ENCODE peak calls at places on chromosomes 1 and 21, in ten cellular contexts. V is GM12891; K is stimulated activated CD4-positive, alpha-beta T cell treated with anti-CD3 and anti-CD28 coated beads, Interleukin-12 subunit alpha, Interleukin-12 subunit beta, amount 100 ng/mL, for 24 hours; C is hippocampal formation; Q is tibial nerve; E is EL; B is GM23248; N is NCI-H526 treated with DMSO at 0.1 percent for 48 hours; L is mesothelial cell of epicardium; J is endodermal cell. I is an unnamed sample.

GRCh38 chr21:35922618-35923017 is 137.7 kb downstream of the SETD4 start:
- DNase-seq in B (peak), C (no peak), V (no peak), N (no peak), Q (no peak), K (no peak), L (no peak), J (no peak), E (no peak), I (no peak)

GRCh38 chr1:59043796-59044195 is 253.1 kb upstream of the FGGY start:
- DNase-seq in N (no peak), Q (peak), E (peak), J (no peak), V (no peak), L (no peak), K (no peak), B (peak), C (no peak), I (peak)

GRCh38 chr1:59215766-59216291 is 81.1 kb upstream of the FGGY start:
- DNase-seq in E (no peak), L (no peak), Q (no peak), N (no peak), B (no peak), V (no peak), K (no peak), J (no peak), C (no peak), I (no peak)

GRCh38 chr1:156673387-156674121 is 3.7 kb downstream of the NES start:
- DNase-seq in L (no peak), J (peak), E (peak), C (no peak), Q (no peak), K (no peak), N (no peak), B (no peak), V (no peak), I (no peak)

GRCh38 chr1:204294371-204294770 is 65.4 kb downstream of the PLEKHA6 start:
- DNase-seq in V (no peak), L (no peak), Q (peak), B (peak), E (peak), J (no peak), K (no peak), C (no peak), N (no peak), I (peak)

GRCh38 chr1:114164840-114165543 is 11.3 kb upstream of the SYT6 start:
- DNase-seq in V (no peak), K (no peak), N (peak), L (no peak), C (no peak), B (no peak), E (no peak), J (no peak), Q (no peak), I (no peak)

GRCh38 chr21:37749132-37749531 is 167.1 kb downstream of the KCNJ6 start:
- DNase-seq in B (no peak), K (no peak), E (no peak), L (no peak), J (peak), Q (no peak), N (no peak), C (no peak), V (no peak), I (no peak)

GRCh38 chr21:27569091-27569490 is 602.2 kb upstream of the ADAMTS5 start:
- DNase-seq in V (no peak), B (no peak), Q (no peak), E (peak), C (no peak), K (no peak), J (no peak), N (no peak), L (no peak), I (peak)

GRCh38 chr1:3483801-3484444 is 29.5 kb downstream of the ARHGEF16 start:
- DNase-seq in Q (no peak), K (peak), C (no peak), B (peak), E (peak), V (peak), N (no peak), L (no peak), J (peak), I (no peak)

GRCh38 chr1:63717511-63718120 is 56.2 kb upstream of the ROR1 start:
- DNase-seq in E (no peak), N (no peak), V (no peak), K (no peak), J (no peak), L (no peak), B (no peak), Q (no peak), C (no peak), I (no peak)

GRCh38 chr1:79198841-79199240 is 192.3 kb upstream of the ADGRL4 start:
- DNase-seq in J (no peak), C (no peak), E (peak), V (no peak), L (no peak), K (no peak), N (no peak), B (peak), Q (no peak), I (peak)

I was measured in fibroblast of the aortic adventitia.